ENCODE peak calls at places on chromosome 13, in six cellular contexts. Y, N, W, C, U and I are unnamed samples.

GRCh38 chr13:94176576-94176975 is 302.9 kb downstream of the DCT start:
- DNase-seq in U (no peak), W (no peak), N (no peak), Y (no peak), C (no peak), I (no peak)

GRCh38 chr13:28324181-28324789 is 170.6 kb downstream of the FLT1 start:
- DNase-seq in C (peak), U (no peak), W (peak), N (peak), Y (no peak), I (peak)

GRCh38 chr13:45690636-45691035 is 11.5 kb upstream of the CBY2 start:
- DNase-seq in Y (no peak), N (no peak), W (no peak), U (no peak), C (no peak), I (no peak)

GRCh38 chr13:66424417-66424816 is 805.7 kb downstream of the PCDH9 start:
- DNase-seq in W (no peak), C (peak), N (peak), U (peak), Y (no peak), I (no peak)

GRCh38 chr13:30898721-30899188 is 7.3 kb upstream of the MEDAG start:
- DNase-seq in W (peak), N (peak), Y (no peak), U (no peak), C (peak), I (no peak)

GRCh38 chr13:45851171-45851889 is at the start of gene SIAH3:
- DNase-seq in C (peak), W (peak), N (peak), Y (no peak), U (peak), I (no peak)

GRCh38 chr13:60431108-60431700 is 34.2 kb downstream of the TDRD3 start:
- DNase-seq in U (peak), C (peak), N (peak), W (peak), Y (no peak), I (no peak)

GRCh38 chr13:99517577-99517976 is 16.3 kb downstream of the TM9SF2 start:
- DNase-seq in Y (no peak), C (no peak), N (no peak), U (no peak), W (no peak), I (no peak)

GRCh38 chr13:111575719-111576118 is 255.3 kb downstream of the TEX29 start:
- DNase-seq in N (no peak), C (no peak), U (no peak), W (no peak), Y (no peak), I (no peak)

GRCh38 chr13:77696006-77696862 is 1.3 kb upstream of the SLAIN1 start:
- DNase-seq in Y (no peak), C (no peak), W (no peak), U (no peak), N (no peak), I (no peak)

GRCh38 chr13:48746816-48747215 is 93.1 kb downstream of the CYSLTR2 start:
- DNase-seq in N (peak), Y (no peak), C (no peak), W (no peak), U (no peak), I (no peak)

GRCh38 chr13:44266305-44266704 is 107.3 kb upstream of the SERP2 start:
- DNase-seq in N (no peak), C (no peak), U (no peak), W (no peak), Y (no peak), I (no peak)

GRCh38 chr13:95354680-95355487 is 53.6 kb upstream of the ABCC4 start:
- DNase-seq in U (no peak), C (no peak), Y (no peak), N (peak), W (no peak), I (no peak)

GRCh38 chr13:32316476-32316875 is 1.2 kb downstream of the BRCA2 start:
- DNase-seq in Y (no peak), U (no peak), C (no peak), W (no peak), N (no peak), I (no peak)

GRCh38 chr13:53545340-53545941 is 516.8 kb downstream of the OLFM4 start:
- DNase-seq in W (no peak), U (no peak), Y (no peak), N (no peak), C (no peak), I (no peak)

GRCh38 chr13:44267966-44268365 is 105.7 kb upstream of the SERP2 start:
- DNase-seq in U (peak), N (peak), C (peak), Y (no peak), W (peak), I (no peak)

GRCh38 chr13:87889241-87889640 is 218.1 kb downstream of the SLITRK5 start:
- DNase-seq in N (no peak), W (no peak), C (no peak), Y (no peak), U (no peak), I (no peak)

GRCh38 chr13:90084684-90085290 is 1262.7 kb upstream of the MIR17HG start:
- DNase-seq in W (no peak), N (peak), Y (no peak), U (no peak), C (peak), I (no peak)

GRCh38 chr13:82688400-82688999 is 1193.8 kb downstream of the SLITRK1 start:
- DNase-seq in U (no peak), W (no peak), C (peak), Y (no peak), N (peak), I (no peak)

GRCh38 chr13:76937416-76937815 is 10.9 kb upstream of the ACOD1 start:
- DNase-seq in N (peak), C (peak), Y (no peak), W (peak), U (peak), I (no peak)

GRCh38 chr13:72104656-72105180 is 237.7 kb upstream of the DACH1 start:
- DNase-seq in C (peak), U (peak), N (peak), Y (no peak), W (no peak), I (no peak)

GRCh38 chr13:110250258-110250891 is 56.6 kb downstream of the COL4A1 start:
- DNase-seq in N (peak), U (peak), Y (peak), C (peak), W (no peak), I (no peak)

GRCh38 chr13:43229506-43229905 is 206.1 kb downstream of the DNAJC15 start:
- DNase-seq in W (peak), N (peak), U (no peak), Y (no peak), C (peak), I (no peak)

GRCh38 chr13:108955741-108956140 is 326.3 kb downstream of the MYO16 start:
- DNase-seq in N (no peak), C (no peak), Y (no peak), W (no peak), U (no peak), I (no peak)

GRCh38 chr13:106143930-106144709 is 391.3 kb downstream of the EFNB2 start:
- DNase-seq in Y (no peak), W (no peak), N (no peak), C (no peak), U (no peak), I (no peak)

GRCh38 chr13:106145070-106145469 is 390.4 kb downstream of the EFNB2 start:
- DNase-seq in C (no peak), N (no peak), W (no peak), U (no peak), Y (no peak), I (no peak)

GRCh38 chr13:106143392-106143791 is 392.1 kb downstream of the EFNB2 start:
- DNase-seq in C (peak), Y (no peak), W (no peak), N (no peak), U (peak), I (no peak)

GRCh38 chr13:106151056-106151699 is 384.3 kb downstream of the EFNB2 start:
- DNase-seq in C (peak), W (peak), Y (no peak), U (peak), N (peak), I (no peak)

DNA sequence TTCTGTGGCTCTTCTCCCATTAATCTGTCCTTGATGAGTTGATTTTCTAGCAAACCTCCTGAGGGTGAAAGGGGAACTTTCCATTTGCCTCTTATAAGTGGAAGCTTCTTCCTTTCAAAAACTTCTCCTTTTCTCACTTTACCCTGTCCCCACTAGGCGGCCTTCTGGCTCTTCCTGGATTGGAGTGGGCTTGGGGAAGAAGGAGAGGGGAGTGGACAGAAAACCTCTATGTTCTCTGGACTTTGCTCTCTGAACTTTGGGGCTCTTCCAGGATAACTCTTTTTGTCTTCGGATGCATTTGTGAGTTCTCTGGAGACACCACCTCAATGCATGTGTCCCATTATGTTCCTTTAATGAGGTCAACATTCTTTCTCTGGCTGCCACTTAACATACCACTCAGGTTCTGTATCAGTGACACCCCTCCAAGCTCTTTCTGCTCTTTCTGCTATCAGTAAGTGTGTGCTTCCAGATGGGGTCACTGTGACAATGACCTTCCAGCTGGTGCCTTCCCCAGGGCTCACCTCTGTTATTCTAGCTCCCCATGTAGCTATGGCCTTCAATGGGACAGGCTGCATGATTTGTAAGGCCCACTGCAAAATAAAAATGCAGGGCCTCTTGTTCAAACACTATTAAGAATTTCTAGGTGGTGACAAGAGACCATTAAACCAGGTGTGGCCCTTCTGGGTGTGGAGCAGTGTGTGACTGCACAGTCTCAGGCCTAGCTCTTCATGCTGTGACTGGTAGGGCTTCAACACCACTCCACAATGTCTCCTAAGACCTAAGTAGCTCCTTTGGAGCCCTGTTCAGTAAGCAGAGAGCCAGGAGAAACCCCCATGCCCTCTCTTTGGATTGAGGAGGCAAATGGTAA is 389.2 kb downstream of the EFNB2 start:
- DNase-seq in U (no peak), C (no peak), Y (no peak), N (no peak), W (no peak), I (no peak)
- TF ChIP-seq CTCF in U (no peak), C (no peak), Y (no peak), N (no peak), W (no peak), I (no peak)

GRCh38 chr13:98405107-98405571 is 171.8 kb downstream of the STK24 start:
- DNase-seq in Y (no peak), U (no peak), C (no peak), N (peak), W (no peak), I (no peak)
- TF ChIP-seq CTCF in Y (no peak), U (no peak), C (no peak), N (no peak), W (no peak), I (no peak)

GRCh38 chr13:40789275-40790231 is at the start of gene SLC25A15:
- DNase-seq in U (no peak), C (peak), N (peak), W (peak), Y (peak), I (peak)
- TF ChIP-seq CTCF in U (no peak), C (no peak), N (no peak), W (peak), Y (peak), I (no peak)

GRCh38 chr13:57583529-57583928 is 48.0 kb upstream of the PCDH17 start:
- DNase-seq in N (no peak), U (no peak), Y (no peak), C (no peak), W (no peak), I (no peak)

GRCh38 chr13:57582032-57582431 is 49.5 kb upstream of the PCDH17 start:
- DNase-seq in U (no peak), W (no peak), N (no peak), C (no peak), Y (no peak), I (peak)
- TF ChIP-seq CTCF in U (no peak), W (no peak), N (no peak), C (no peak), Y (no peak), I (no peak)

DNA sequence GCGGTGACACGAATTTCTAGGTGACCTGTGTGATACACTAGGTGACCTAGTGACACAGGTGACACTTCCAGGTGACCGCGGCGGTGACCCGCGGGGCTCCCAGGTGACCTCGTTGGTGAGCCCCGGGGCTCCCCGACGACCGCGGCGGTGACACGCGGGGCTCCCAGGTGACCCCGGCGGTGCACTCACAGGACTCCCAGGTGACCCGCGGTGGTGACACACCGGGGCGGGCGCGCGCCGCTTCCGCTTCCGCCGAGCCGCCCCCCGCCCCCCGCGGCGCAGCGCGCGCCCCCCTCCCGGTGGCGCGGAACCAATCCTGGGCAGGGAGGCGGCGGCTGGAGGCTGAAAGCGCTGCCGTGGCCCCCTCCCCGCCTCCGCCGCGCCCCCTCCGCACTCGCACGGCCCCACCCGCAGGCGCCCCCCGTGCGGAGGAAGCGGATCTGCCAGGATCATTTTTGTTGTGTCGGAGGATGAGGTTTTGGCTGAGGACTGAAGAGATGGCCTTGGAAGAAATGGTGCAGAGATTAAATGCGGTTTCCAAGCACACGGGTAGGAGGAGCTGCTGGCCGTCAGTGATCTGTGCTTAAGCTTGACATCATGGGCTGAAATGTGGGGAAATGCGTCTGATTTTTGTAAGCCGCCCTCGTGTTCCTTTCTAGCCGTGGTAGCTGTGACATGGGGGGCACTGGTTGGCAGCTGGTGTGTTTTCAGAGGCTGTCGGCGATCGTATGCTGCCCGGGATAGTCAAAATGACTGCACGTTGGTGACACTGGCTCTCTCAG is at the start of gene MCF2L:
- DNase-seq in N (peak), Y (peak), W (peak), U (no peak), C (peak), I (no peak)
- TF ChIP-seq CTCF in N (peak), Y (peak), W (no peak), U (peak), C (peak), I (no peak)

GRCh38 chr13:20776751-20777150 is 3.0 kb upstream of the EEF1AKMT1 start:
- DNase-seq in N (no peak), C (no peak), Y (no peak), U (no peak), W (no peak), I (no peak)
- TF ChIP-seq CTCF in N (no peak), C (no peak), Y (no peak), U (no peak), W (no peak), I (no peak)

GRCh38 chr13:79642596-79642995 is 161.6 kb downstream of the NDFIP2 start:
- DNase-seq in U (no peak), C (no peak), N (peak), W (no peak), Y (no peak), I (no peak)
- TF ChIP-seq CTCF in U (no peak), C (no peak), N (no peak), W (no peak), Y (peak), I (no peak)

GRCh38 chr13:51767100-51767499 is 36.9 kb downstream of the DHRS12 start:
- DNase-seq in N (no peak), W (peak), U (no peak), C (no peak), Y (no peak), I (no peak)
- TF ChIP-seq CTCF in N (no peak), W (no peak), U (no peak), C (peak), Y (no peak), I (no peak)

GRCh38 chr13:81540777-81541176 is 1199.9 kb upstream of the SPRY2 start:
- DNase-seq in U (peak), C (peak), Y (no peak), N (no peak), W (peak), I (no peak)
- TF ChIP-seq CTCF in U (peak), C (peak), Y (peak), N (no peak), W (no peak), I (no peak)